ENCODE peak calls at places on chromosomes 16 and 17, in seven cellular contexts. D is uterus, Q is K562, S is tibial nerve, X is cardiac muscle cell, R is GM20000, K is AG09309. Y is an unnamed sample.

GRCh38 chr17:21285164-21286065 is 904 bp downstream of the MAP2K3 start:
- DNase-seq in D (peak), Q (no peak), S (no peak), X (peak), R (no peak), K (no peak), Y (peak)

GRCh38 chr17:57697891-57698708 is 47.0 kb downstream of the CCDC182 start:
- DNase-seq in D (no peak), Q (no peak), S (no peak), X (peak), R (no peak), K (no peak), Y (peak)

GRCh38 chr17:6548034-6548433 is 8.3 kb downstream of the PITPNM3 start:
- DNase-seq in D (no peak), Q (no peak), S (no peak), X (no peak), R (no peak), K (no peak), Y (no peak)

GRCh38 chr16:5003828-5004227 is 29.9 kb downstream of the NAGPA start:
- DNase-seq in D (no peak), Q (no peak), S (no peak), X (no peak), R (no peak), K (no peak), Y (no peak)

GRCh38 chr17:51015145-51015558 is 105.5 kb downstream of the SPAG9 start:
- DNase-seq in D (no peak), Q (no peak), S (no peak), X (no peak), R (no peak), K (no peak), Y (no peak)

GRCh38 chr17:16948587-16949376 is 23.1 kb downstream of the TNFRSF13B start:
- DNase-seq in D (no peak), Q (no peak), S (no peak), X (no peak), R (no peak), K (no peak), Y (no peak)

GRCh38 chr16:11414815-11415775 is 69.8 kb downstream of the RMI2 start:
- DNase-seq in D (no peak), Q (no peak), S (no peak), X (no peak), R (no peak), K (no peak), Y (no peak)

GRCh38 chr16:80277182-80277581 is 263.6 kb upstream of the DYNLRB2 start:
- DNase-seq in D (no peak), Q (peak), S (no peak), X (no peak), R (no peak), K (no peak), Y (peak)

GRCh38 chr17:45318561-45319230 is 1.9 kb upstream of the MAP3K14 start:
- DNase-seq in D (no peak), Q (no peak), S (no peak), X (no peak), R (no peak), K (no peak), Y (no peak)

GRCh38 chr17:43803758-43804157 is 23.5 kb downstream of the CFAP97D1 start:
- DNase-seq in D (no peak), Q (no peak), S (no peak), X (no peak), R (no peak), K (no peak), Y (no peak)

GRCh38 chr16:3861808-3862451 is 18.6 kb downstream of the CREBBP start:
- DNase-seq in D (no peak), Q (peak), S (no peak), X (peak), R (no peak), K (no peak), Y (peak)

GRCh38 chr17:6465206-6466003 is 21.1 kb downstream of the PIMREG start:
- DNase-seq in D (no peak), Q (no peak), S (no peak), X (no peak), R (no peak), K (no peak), Y (no peak)

GRCh38 chr16:17396762-17397498 is 73.8 kb downstream of the XYLT1 start:
- DNase-seq in D (no peak), Q (no peak), S (no peak), X (peak), R (no peak), K (no peak), Y (no peak)

GRCh38 chr16:26981266-26981938 is 85.3 kb upstream of the C16orf82 start:
- DNase-seq in D (no peak), Q (no peak), S (no peak), X (no peak), R (no peak), K (no peak), Y (no peak)

GRCh38 chr16:69890114-69890890 is 60.8 kb upstream of the CLEC18A start:
- DNase-seq in D (peak), Q (no peak), S (peak), X (peak), R (no peak), K (no peak), Y (no peak)

GRCh38 chr17:69067274-69068047 is 6.7 kb upstream of the ABCA9 start:
- DNase-seq in D (no peak), Q (no peak), S (no peak), X (no peak), R (no peak), K (no peak), Y (no peak)
- TF ChIP-seq CTCF in D (no peak), Q (peak), S (no peak), X (no peak), R (no peak), K (no peak), Y (no peak)

DNA sequence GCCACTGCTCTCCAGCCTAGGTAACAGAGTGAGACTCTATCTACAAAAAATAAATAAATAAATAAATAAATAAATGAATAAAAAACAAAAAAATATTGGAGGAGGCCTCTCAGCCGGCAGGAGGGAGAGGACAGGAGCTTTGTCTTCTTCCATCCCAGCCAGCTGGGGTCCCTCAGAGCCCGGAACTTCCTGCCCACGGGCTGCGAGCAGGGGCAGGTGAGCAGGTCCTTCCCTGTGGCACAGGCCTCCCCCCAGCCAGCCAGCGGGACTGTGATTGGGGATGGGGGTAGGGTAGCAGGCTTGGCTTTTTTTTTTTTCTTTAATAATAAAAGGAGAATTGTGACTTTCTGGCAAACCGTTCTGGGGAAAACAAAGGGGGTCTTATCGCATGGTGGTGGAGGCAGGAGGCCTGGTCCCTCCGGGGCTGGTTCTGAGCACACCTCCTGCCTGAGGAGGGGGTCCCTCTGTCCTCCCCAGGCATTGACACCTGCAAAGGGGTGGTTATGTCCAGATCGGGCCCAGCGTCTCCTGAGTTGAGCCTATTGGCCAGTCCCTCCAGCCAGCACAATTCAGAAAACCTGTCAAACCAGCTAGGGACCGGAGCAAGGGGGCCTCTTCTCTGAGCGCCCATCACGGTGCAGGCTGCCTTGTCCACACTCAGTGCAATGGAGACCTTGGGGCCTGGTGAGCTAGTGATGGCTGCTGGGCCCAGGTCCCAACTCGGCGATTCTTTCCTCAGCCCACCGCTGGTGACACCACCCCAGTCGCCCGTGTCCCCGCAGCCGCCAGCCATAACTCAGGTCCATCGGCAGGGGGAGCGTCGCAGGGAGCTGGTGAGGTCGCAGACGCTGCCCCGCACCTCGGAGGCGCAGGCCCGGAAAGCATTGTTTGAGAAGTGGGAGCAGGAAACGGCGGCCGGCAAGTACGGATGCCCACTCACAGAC is 10.3 kb downstream of the SMTNL2 start:
- DNase-seq in D (no peak), Q (peak), S (no peak), X (peak), R (peak), K (no peak), Y (peak)
- TF ChIP-seq CTCF in D (no peak), Q (peak), S (peak), X (no peak), R (peak), K (no peak), Y (peak)

DNA sequence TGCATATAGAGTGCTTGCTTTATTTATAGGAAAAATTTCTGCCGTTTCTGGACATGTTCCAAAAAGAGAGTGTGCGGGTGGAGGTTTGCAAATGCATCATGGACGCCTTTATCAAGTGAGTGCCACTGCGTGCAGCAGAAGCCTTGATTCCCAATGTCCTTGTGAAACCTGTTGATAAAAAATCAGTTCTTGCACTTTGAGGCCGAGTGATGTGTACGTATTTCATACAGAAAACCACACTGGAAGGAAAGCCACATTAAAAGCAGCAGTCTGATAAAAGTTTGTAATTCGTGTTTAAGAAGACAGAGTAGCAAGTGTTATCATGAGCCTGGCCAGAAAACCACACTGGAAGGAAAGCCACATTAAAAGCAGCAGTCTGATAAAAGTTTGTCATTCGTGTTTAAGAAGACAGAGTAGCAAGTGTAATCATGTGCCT is 78.0 kb downstream of the KNOP1 start:
- DNase-seq in D (no peak), Q (no peak), S (no peak), X (no peak), R (no peak), K (no peak), Y (peak)
- TF ChIP-seq CTCF in D (no peak), Q (no peak), S (no peak), X (no peak), R (no peak), K (no peak), Y (no peak)

DNA sequence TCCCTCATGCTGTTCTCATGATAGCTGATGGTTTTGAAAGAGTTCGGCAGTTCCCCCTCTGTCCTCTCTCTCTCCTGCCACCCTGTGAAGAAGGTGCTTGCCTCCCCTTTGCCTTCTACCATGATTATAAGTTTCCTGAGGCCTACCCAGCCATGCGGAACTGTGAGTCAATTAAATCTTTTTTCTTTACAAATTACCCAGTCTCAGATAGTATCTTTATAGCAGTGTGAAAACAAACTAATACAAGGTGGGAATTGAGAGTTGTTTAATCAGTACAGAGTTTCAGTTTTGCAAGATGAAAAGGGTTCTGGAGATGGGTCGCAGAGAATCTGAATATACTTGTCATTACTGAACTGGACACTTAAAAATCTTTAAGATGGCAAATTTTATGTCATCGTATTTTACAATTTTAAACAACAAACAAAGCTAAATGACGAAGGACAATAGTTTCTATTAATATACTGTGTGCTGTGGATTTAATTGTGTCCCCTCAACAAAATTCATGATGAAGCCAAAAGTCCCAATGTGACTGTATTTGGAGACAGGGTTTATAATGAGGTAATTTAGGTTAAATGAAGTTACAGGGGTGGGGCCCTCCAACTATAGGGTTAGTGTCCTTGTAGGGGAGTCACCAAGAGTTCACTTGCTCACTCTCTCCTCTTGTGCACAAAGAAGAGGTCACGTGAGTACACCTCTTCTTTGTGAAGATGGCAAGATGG is 4.4 kb downstream of the MT3 start:
- DNase-seq in D (no peak), Q (no peak), S (no peak), X (no peak), R (no peak), K (no peak), Y (no peak)
- TF ChIP-seq CTCF in D (no peak), Q (no peak), S (no peak), X (no peak), R (no peak), K (no peak), Y (no peak)

GRCh38 chr17:80671039-80671822 is 126.6 kb downstream of the RPTOR start:
- DNase-seq in D (no peak), Q (no peak), S (no peak), X (no peak), R (no peak), K (no peak), Y (no peak)
- TF ChIP-seq CTCF in D (no peak), Q (no peak), S (no peak), X (no peak), R (no peak), K (no peak), Y (no peak)

GRCh38 chr17:82105417-82105881 is 7.4 kb upstream of the FASN start:
- DNase-seq in D (no peak), Q (no peak), S (no peak), X (no peak), R (no peak), K (no peak), Y (no peak)

GRCh38 chr17:82107341-82107860 is 9.4 kb upstream of the FASN start:
- DNase-seq in D (peak), Q (no peak), S (no peak), X (no peak), R (peak), K (no peak), Y (peak)

GRCh38 chr17:82106697-82107305 is 8.8 kb upstream of the FASN start:
- DNase-seq in D (no peak), Q (no peak), S (no peak), X (no peak), R (peak), K (no peak), Y (no peak)

GRCh38 chr17:82104797-82105416 is 6.9 kb upstream of the FASN start:
- DNase-seq in D (no peak), Q (no peak), S (no peak), X (no peak), R (no peak), K (no peak), Y (no peak)

GRCh38 chr17:82105882-82106696 is 8.1 kb upstream of the FASN start:
- DNase-seq in D (peak), Q (peak), S (no peak), X (peak), R (peak), K (no peak), Y (peak)
- TF ChIP-seq CTCF in D (no peak), Q (peak), S (no peak), X (peak), R (peak), K (peak), Y (peak)

GRCh38 chr17:74177018-74177450 is 26.4 kb upstream of the RPL38 start:
- DNase-seq in D (no peak), Q (no peak), S (no peak), X (no peak), R (no peak), K (no peak), Y (no peak)
- TF ChIP-seq CTCF in D (no peak), Q (no peak), S (peak), X (no peak), R (no peak), K (no peak), Y (peak)